ENCODE peak calls at places on chromosomes 5 and 9, in ten cellular contexts. N is A549; K is activated naive CD4-positive, alpha-beta T cell treated with Interleukin-2 at 50 U/mL for 16 hours; C is T-cell; U is GM23248; I is NCI-H2081; J is myocyte; T is T follicular helper cell; S is lower leg skin; D is effector memory CD4-positive, alpha-beta T cell. R is an unnamed sample.

GRCh38 chr5:891117-891836 is 1.3 kb downstream of the BRD9 start:
- DNase-seq in N (peak), U (peak), D (no peak), J (no peak), C (no peak), K (no peak), T (no peak), I (peak), S (no peak), R (no peak)

GRCh38 chr9:120071760-120072159 is 508.2 kb downstream of the CDK5RAP2 start:
- DNase-seq in C (no peak), I (no peak), T (no peak), K (no peak), N (no peak), J (no peak), D (no peak), S (no peak), U (no peak), R (no peak)

GRCh38 chr9:6870650-6871477 is 113.1 kb downstream of the KDM4C start:
- DNase-seq in I (no peak), D (no peak), C (no peak), N (no peak), T (no peak), U (no peak), S (no peak), K (no peak), J (no peak), R (no peak)

GRCh38 chr5:115377468-115378217 is 81.2 kb upstream of the CCDC112 start:
- DNase-seq in N (peak), U (peak), S (no peak), J (peak), T (no peak), I (no peak), C (no peak), K (no peak), D (no peak), R (no peak)

GRCh38 chr5:78518365-78519197 is 130.0 kb downstream of the LHFPL2 start:
- DNase-seq in K (no peak), U (peak), D (no peak), N (peak), T (no peak), S (no peak), C (no peak), J (peak), I (no peak), R (no peak)

GRCh38 chr5:10601246-10602030 is 37.6 kb downstream of the ANKRD33B start:
- DNase-seq in C (no peak), J (peak), S (peak), K (no peak), N (peak), T (no peak), I (peak), U (peak), D (no peak), R (no peak)

GRCh38 chr9:130794923-130795495 is 40.0 kb upstream of the ABL1 start:
- DNase-seq in S (no peak), C (no peak), D (no peak), U (peak), T (no peak), J (no peak), I (no peak), N (no peak), K (no peak), R (no peak)

GRCh38 chr5:115884704-115885103 is 43.0 kb downstream of the AP3S1 start:
- DNase-seq in C (no peak), T (no peak), D (no peak), N (no peak), U (no peak), I (no peak), J (no peak), K (no peak), S (no peak), R (no peak)

GRCh38 chr9:98892296-98892695 is 51.4 kb upstream of the COL15A1 start:
- DNase-seq in D (no peak), S (no peak), K (no peak), J (no peak), N (no peak), C (no peak), T (no peak), U (no peak), I (no peak), R (no peak)

GRCh38 chr5:151523335-151523734 is 67.8 kb downstream of the FAT2 start:
- DNase-seq in U (peak), D (no peak), J (peak), N (peak), K (peak), S (no peak), T (no peak), C (no peak), I (no peak), R (peak)

GRCh38 chr9:135463140-135463539 is 16.4 kb upstream of the PPP1R26 start:
- DNase-seq in S (no peak), N (peak), D (no peak), U (peak), K (no peak), I (no peak), C (no peak), T (no peak), J (peak), R (no peak)

GRCh38 chr5:170488576-170488975 is 15.2 kb upstream of the KCNIP1 start:
- DNase-seq in K (no peak), D (no peak), S (no peak), U (no peak), I (no peak), T (no peak), C (no peak), J (no peak), N (no peak), R (no peak)

GRCh38 chr5:72515211-72515610 is 8.0 kb upstream of the ZNF366 start:
- DNase-seq in K (no peak), C (no peak), S (no peak), N (no peak), T (no peak), D (no peak), U (no peak), J (peak), I (no peak), R (no peak)

GRCh38 chr5:34656700-34657549 is 797 bp downstream of the RAI14 start:
- DNase-seq in D (no peak), K (peak), T (no peak), J (peak), S (no peak), C (no peak), I (peak), U (peak), N (no peak), R (no peak)

GRCh38 chr5:172303090-172303995 is 19.8 kb upstream of the UBTD2 start:
- DNase-seq in K (no peak), C (no peak), U (peak), J (no peak), S (no peak), I (no peak), D (no peak), N (no peak), T (no peak), R (no peak)

GRCh38 chr5:139245637-139246335 is 47.6 kb upstream of the SIL1 start:
- DNase-seq in I (no peak), T (no peak), K (no peak), D (no peak), N (no peak), U (no peak), J (no peak), S (no peak), C (no peak), R (no peak)

GRCh38 chr5:1708592-1709141 is 91.0 kb downstream of the MRPL36 start:
- DNase-seq in N (no peak), T (no peak), I (no peak), J (no peak), D (no peak), S (peak), C (no peak), U (no peak), K (no peak), R (no peak)

GRCh38 chr5:143061161-143061945 is 291.2 kb downstream of the ARHGAP26 start:
- DNase-seq in S (no peak), C (no peak), T (no peak), U (peak), D (no peak), K (no peak), I (no peak), J (no peak), N (no peak), R (no peak)

GRCh38 chr5:164188733-164189148 is 683.3 kb downstream of the MAT2B start:
- DNase-seq in C (no peak), T (no peak), U (no peak), K (no peak), J (peak), N (no peak), D (no peak), S (no peak), I (peak), R (no peak)

GRCh38 chr5:151122828-151123227 is 34.8 kb downstream of the ANXA6 start:
- DNase-seq in T (no peak), I (no peak), S (no peak), U (no peak), D (no peak), N (no peak), K (no peak), J (no peak), C (no peak), R (no peak)

GRCh38 chr5:149840226-149840825 is 104.3 kb downstream of the PDE6A start:
- DNase-seq in I (no peak), S (no peak), K (no peak), C (no peak), N (no peak), U (no peak), D (no peak), J (no peak), T (no peak), R (no peak)

GRCh38 chr9:34171753-34172535 is 6.9 kb upstream of the UBAP1 start:
- DNase-seq in S (no peak), D (peak), U (no peak), N (no peak), I (no peak), K (peak), C (peak), T (peak), J (no peak), R (no peak)

GRCh38 chr5:148864113-148864841 is 37.9 kb downstream of the ADRB2 start:
- DNase-seq in D (no peak), S (no peak), I (no peak), K (no peak), U (peak), C (no peak), N (no peak), T (no peak), J (peak), R (no peak)

GRCh38 chr9:123362856-123363255 is 6.9 kb downstream of the CRB2 start:
- DNase-seq in S (no peak), U (no peak), K (no peak), D (no peak), N (no peak), C (no peak), I (no peak), T (no peak), J (no peak), R (no peak)

R was measured in immature natural killer cell.